ENCODE peak calls at places on chromosomes 7 and 10, in eight cellular contexts. A, Q, S, P, J, M, T and H are unnamed samples.
A peak's percentile ranks its signal among the peaks of the same experiment; 100 is the strongest.

GRCh38 chr10:29991382-29991781 is 68.0 kb downstream of the JCAD start:
- DNase-seq in A (no peak), Q (no peak), S (no peak), P (no peak), J (no peak), M (no peak), T (no peak), H (no peak)

GRCh38 chr7:44796034-44796503 is 412 bp upstream of the PPIA start:
- DNase-seq in A (no peak), Q (peak; percentile 40), S (peak; percentile 89), P (peak; percentile 57), J (no peak), M (no peak), T (no peak), H (no peak)

GRCh38 chr7:26035552-26035951 is 116.4 kb upstream of the NFE2L3 start:
- DNase-seq in A (no peak), Q (no peak), S (no peak), P (no peak), J (no peak), M (no peak), T (no peak), H (no peak)

GRCh38 chr10:93813507-93814465 is 56.0 kb downstream of the LGI1 start:
- DNase-seq in A (no peak), Q (peak; percentile 46), S (peak; percentile 79), P (peak; percentile 31), J (peak; percentile 58), M (peak; percentile 20), T (peak; percentile 47), H (peak; percentile 18)

GRCh38 chr7:142385528-142386340 is 127.9 kb upstream of the PRSS58 start:
- DNase-seq in A (no peak), Q (peak; percentile 83), S (peak; percentile 78), P (peak; percentile 41), J (peak; percentile 55), M (peak; percentile 39), T (peak; percentile 12), H (peak; percentile 38)

GRCh38 chr7:155750255-155751125 is 61.8 kb downstream of the SHH start:
- DNase-seq in A (no peak), Q (no peak), S (no peak), P (no peak), J (no peak), M (no peak), T (no peak), H (no peak)

GRCh38 chr7:36777062-36777461 is 52.8 kb upstream of the AOAH start:
- DNase-seq in A (no peak), Q (no peak), S (no peak), P (no peak), J (no peak), M (no peak), T (no peak), H (no peak)

GRCh38 chr7:1193593-1194424 is 33.8 kb upstream of the ZFAND2A start:
- DNase-seq in A (no peak), Q (peak; percentile 33), S (peak; percentile 75), P (peak; percentile 72), J (peak; percentile 72), M (no peak), T (peak; percentile 36), H (no peak)

GRCh38 chr7:27868117-27868516 is 128.2 kb downstream of the TAX1BP1 start:
- DNase-seq in A (no peak), Q (peak; percentile 74), S (no peak), P (peak; percentile 40), J (peak; percentile 26), M (peak; percentile 20), T (no peak), H (no peak)

DNA sequence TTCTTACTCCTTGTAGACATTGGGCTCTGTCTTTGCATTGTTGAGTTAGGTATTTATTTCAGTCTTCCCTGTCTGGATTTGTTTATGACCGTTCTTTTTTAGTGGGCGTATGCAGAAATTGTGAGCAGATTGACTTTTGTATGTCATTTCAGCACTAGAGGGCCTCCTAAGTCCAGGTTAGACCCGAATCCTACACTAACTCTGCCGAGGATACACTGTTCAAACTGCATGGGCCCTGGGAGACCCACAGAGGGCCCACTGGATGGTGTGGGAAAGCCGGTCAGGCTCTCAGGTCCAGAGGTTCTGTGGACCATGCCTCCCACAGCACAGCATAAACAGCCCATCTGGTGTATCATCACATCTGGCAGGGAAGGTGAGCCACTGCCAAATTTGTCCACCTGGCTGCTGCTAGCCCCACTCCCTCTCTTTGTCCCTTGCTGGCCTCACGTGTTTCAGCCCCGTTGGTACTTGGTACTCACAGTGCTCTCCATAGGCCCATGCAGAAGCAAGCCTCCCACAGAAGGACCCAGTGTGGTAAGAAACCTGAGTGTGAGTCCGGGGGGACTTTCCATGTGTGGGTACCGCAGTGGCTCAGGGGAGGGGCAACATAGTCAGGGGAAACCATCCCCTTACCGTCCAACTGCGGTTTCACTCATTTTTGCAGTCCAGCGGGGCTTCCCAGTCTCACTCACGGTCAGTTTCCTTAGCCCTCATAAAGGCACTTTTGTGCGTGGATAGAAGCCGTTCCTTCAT is 112.8 kb downstream of the APBB1IP start:
- DNase-seq in A (peak; percentile 62), Q (peak; percentile 8), S (peak; percentile 64), P (no peak), J (no peak), M (no peak), T (no peak), H (no peak)
- TF ChIP-seq CTCF in A (no peak), Q (no peak), S (peak; percentile 59), P (no peak), J (no peak), M (peak; percentile 36), T (no peak), H (peak; percentile 36)

DNA sequence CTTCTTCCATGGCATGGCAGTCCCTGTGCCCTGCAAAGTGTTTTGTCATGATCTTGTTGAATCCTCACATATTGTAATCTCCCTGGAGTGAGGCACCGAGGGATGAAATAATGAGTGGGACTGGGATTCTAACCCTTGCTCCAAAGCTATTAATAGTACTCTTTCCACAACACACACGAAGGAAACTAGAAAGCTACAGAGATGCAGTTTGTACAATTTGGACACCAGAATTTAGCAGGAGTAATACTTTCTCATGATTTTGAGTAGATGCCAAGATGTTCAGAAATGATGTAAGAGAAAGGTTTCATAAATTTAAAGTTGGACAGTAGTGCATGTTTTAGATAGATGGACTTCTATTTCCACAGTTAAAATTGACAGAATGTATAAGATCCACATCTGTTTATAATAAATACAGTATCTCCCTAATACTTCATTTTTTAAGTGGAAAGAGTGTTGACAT is 46.4 kb downstream of the PRR15 start:
- DNase-seq in A (no peak), Q (peak; percentile 50), S (no peak), P (no peak), J (no peak), M (no peak), T (no peak), H (no peak)
- TF ChIP-seq CTCF in A (no peak), Q (no peak), S (no peak), P (peak; percentile 46), J (peak; percentile 35), M (no peak), T (no peak), H (no peak)

GRCh38 chr10:1715821-1716220 is 21.5 kb downstream of the ADARB2 start:
- DNase-seq in A (no peak), Q (no peak), S (peak; percentile 69), P (peak; percentile 49), J (no peak), M (no peak), T (no peak), H (no peak)
- TF ChIP-seq CTCF in A (no peak), Q (no peak), S (peak; percentile 59), P (no peak), J (no peak), M (no peak), T (no peak), H (peak; percentile 49)

DNA sequence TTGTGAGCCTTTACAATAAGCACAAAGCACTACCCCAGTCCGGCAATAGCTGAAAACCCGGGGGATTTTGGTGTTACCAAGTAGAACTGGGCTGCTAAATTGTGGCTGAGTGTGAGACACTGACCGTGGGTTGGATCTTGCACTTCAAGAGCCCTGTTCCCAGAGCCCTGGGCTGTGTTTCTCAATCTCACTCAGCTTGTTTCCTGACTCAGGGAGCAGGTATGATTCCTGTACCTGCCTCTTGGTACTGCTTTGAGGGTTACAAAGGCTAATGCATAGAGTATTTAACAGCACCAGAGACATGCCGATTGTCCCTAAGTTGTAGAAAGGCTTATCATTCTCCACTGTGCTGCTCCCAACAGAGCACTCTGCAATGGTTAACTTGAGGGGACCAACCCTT is 134.6 kb downstream of the TEX36 start:
- DNase-seq in A (no peak), Q (no peak), S (no peak), P (no peak), J (no peak), M (no peak), T (no peak), H (no peak)
- TF ChIP-seq CTCF in A (no peak), Q (no peak), S (no peak), P (no peak), J (no peak), M (no peak), T (no peak), H (no peak)

DNA sequence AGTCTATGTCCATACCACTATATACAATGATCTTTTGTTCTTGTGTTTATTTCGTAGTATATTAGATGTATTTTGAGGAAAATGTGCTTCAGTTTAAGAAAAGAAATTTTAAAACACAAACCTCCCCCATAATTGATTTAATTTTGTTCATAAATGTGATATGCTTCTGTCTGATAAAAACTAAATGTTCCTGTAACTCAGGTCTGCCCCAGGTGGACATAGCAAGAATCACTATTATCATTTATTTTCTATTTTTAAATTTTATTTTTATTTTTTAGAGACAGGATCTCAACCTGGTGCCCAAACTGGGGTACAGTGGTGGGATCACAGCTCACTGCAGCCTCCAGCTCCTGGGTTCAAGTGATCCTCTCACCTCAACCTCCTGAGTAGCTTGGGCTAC is 43.2 kb downstream of the BEND7 start:
- DNase-seq in A (no peak), Q (peak; percentile 15), S (no peak), P (peak; percentile 46), J (no peak), M (no peak), T (no peak), H (no peak)
- TF ChIP-seq CTCF in A (no peak), Q (peak; percentile 42), S (peak; percentile 42), P (no peak), J (peak; percentile 57), M (peak; percentile 48), T (no peak), H (no peak)

GRCh38 chr7:46948776-46949175 is 633.1 kb downstream of the TNS3 start:
- DNase-seq in A (no peak), Q (no peak), S (no peak), P (no peak), J (no peak), M (no peak), T (no peak), H (no peak)
- TF ChIP-seq CTCF in A (no peak), Q (no peak), S (no peak), P (no peak), J (no peak), M (no peak), T (no peak), H (no peak)